ENCODE peak calls at places on chromosomes 7 and 10, in nine cellular contexts. R is MM.1S, S is mesendoderm, B is mammary epithelial cell, Q is colonic mucosa, T is mesenchymal stem cell, Y is NT2/D1, U is fibroblast of lung, F is IMR-90. P is an unnamed sample.

GRCh38 chr10:33612116-33612515 is 277.6 kb upstream of the NRP1 start:
- DNase-seq in R (no peak), S (no peak), B (peak; percentile 79), Q (no peak), T (no peak), Y (no peak), U (peak; percentile 18), F (peak; percentile 1), P (no peak)

GRCh38 chr7:67890316-67890715 is 893.7 kb downstream of the TYW1 start:
- DNase-seq in R (no peak), S (no peak), B (no peak), Q (no peak), T (no peak), Y (no peak), U (no peak), F (no peak), P (no peak)

GRCh38 chr7:44398953-44399574 is 73.7 kb upstream of the CAMK2B start:
- DNase-seq in R (no peak), S (no peak), B (no peak), Q (no peak), T (no peak), Y (no peak), U (peak; percentile 46), F (peak; percentile 59), P (no peak)

GRCh38 chr7:22660732-22661131 is 66.3 kb upstream of the IL6 start:
- DNase-seq in R (no peak), S (peak; percentile 66), B (no peak), Q (no peak), T (no peak), Y (peak; percentile 55), U (no peak), F (no peak), P (peak; percentile 73)

GRCh38 chr10:84267503-84268126 is 22.8 kb downstream of the RGR start:
- DNase-seq in R (no peak), S (peak; percentile 78), B (peak; percentile 49), Q (peak; percentile 77), T (peak; percentile 44), Y (no peak), U (peak; percentile 51), F (peak; percentile 67), P (peak; percentile 91)

GRCh38 chr7:69588773-69589172 is 9.5 kb upstream of the AUTS2 start:
- DNase-seq in R (no peak), S (peak; percentile 26), B (no peak), Q (no peak), T (no peak), Y (no peak), U (no peak), F (no peak), P (no peak)

GRCh38 chr7:106870983-106871410 is 5.9 kb downstream of the PIK3CG start:
- DNase-seq in R (peak; percentile 94), S (no peak), B (no peak), Q (no peak), T (peak; percentile 71), Y (no peak), U (peak; percentile 5), F (peak; percentile 49), P (no peak)

GRCh38 chr10:14723052-14723689 is 51.5 kb downstream of the FAM107B start:
- DNase-seq in R (no peak), S (no peak), B (no peak), Q (no peak), T (no peak), Y (no peak), U (no peak), F (no peak), P (no peak)

GRCh38 chr7:134737561-134738353 is 41.7 kb upstream of the CALD1 start:
- DNase-seq in R (no peak), S (no peak), B (peak; percentile 89), Q (no peak), T (peak; percentile 94), Y (no peak), U (peak; percentile 38), F (peak; percentile 83), P (peak; percentile 16)

GRCh38 chr10:51956822-51957221 is 257.4 kb upstream of the CSTF2T start:
- DNase-seq in R (no peak), S (no peak), B (no peak), Q (no peak), T (no peak), Y (no peak), U (no peak), F (no peak), P (no peak)

GRCh38 chr7:97871659-97872024 is 566 bp downstream of the ASNS start:
- DNase-seq in R (no peak), S (peak; percentile 65), B (no peak), Q (no peak), T (no peak), Y (no peak), U (no peak), F (no peak), P (no peak)

GRCh38 chr7:112383671-112384417 is 66.4 kb upstream of the IFRD1 start:
- DNase-seq in R (peak; percentile 35), S (peak; percentile 61), B (no peak), Q (no peak), T (no peak), Y (no peak), U (peak; percentile 26), F (no peak), P (no peak)

GRCh38 chr10:78448470-78448869 is 414.8 kb downstream of the RPS24 start:
- DNase-seq in R (no peak), S (no peak), B (no peak), Q (no peak), T (no peak), Y (no peak), U (no peak), F (no peak), P (no peak)

GRCh38 chr7:106982415-106982814 is 62.1 kb upstream of the PRKAR2B start:
- DNase-seq in R (no peak), S (no peak), B (no peak), Q (no peak), T (no peak), Y (no peak), U (no peak), F (peak; percentile 7), P (no peak)

GRCh38 chr7:44568771-44569560 is 4.7 kb downstream of the DDX56 start:
- DNase-seq in R (no peak), S (no peak), B (no peak), Q (no peak), T (no peak), Y (no peak), U (no peak), F (no peak), P (peak; percentile 30)

GRCh38 chr7:78777844-78778243 is 675.6 kb downstream of the MAGI2 start:
- DNase-seq in R (no peak), S (no peak), B (peak; percentile 8), Q (no peak), T (no peak), Y (no peak), U (no peak), F (peak; percentile 47), P (no peak)

GRCh38 chr10:69106900-69107511 is 17.0 kb upstream of the VPS26A start:
- DNase-seq in R (no peak), S (no peak), B (no peak), Q (no peak), T (no peak), Y (no peak), U (no peak), F (no peak), P (no peak)

GRCh38 chr7:100013328-100013676 is 2.1 kb upstream of the ZKSCAN1 start:
- DNase-seq in R (peak; percentile 8), S (no peak), B (peak; percentile 68), Q (no peak), T (no peak), Y (no peak), U (no peak), F (no peak), P (no peak)

GRCh38 chr10:17616403-17617030 is 657 bp downstream of the HACD1 start:
- DNase-seq in R (no peak), S (peak; percentile 90), B (peak; percentile 56), Q (peak; percentile 64), T (peak; percentile 72), Y (no peak), U (peak; percentile 45), F (peak; percentile 47), P (peak; percentile 92)

GRCh38 chr7:73680501-73680900 is 2.8 kb downstream of the DNAJC30 start:
- DNase-seq in R (no peak), S (no peak), B (no peak), Q (no peak), T (no peak), Y (no peak), U (no peak), F (no peak), P (no peak)
- H3K9ac ChIP-seq in R (no peak overlapping the region), S (no peak overlapping the region), B (no peak overlapping the region), Q (no peak overlapping the region), T (peak overlapping the region; percentile 33), Y (no peak overlapping the region), U (no peak overlapping the region), F (no peak overlapping the region), P (no peak overlapping the region)

GRCh38 chr10:75683158-75683557 is 251.7 kb downstream of the LRMDA start:
- DNase-seq in R (no peak), S (no peak), B (no peak), Q (no peak), T (no peak), Y (no peak), U (peak; percentile 51), F (no peak), P (no peak)
- H3K9ac ChIP-seq in R (no peak overlapping the region), S (no peak overlapping the region), B (no peak overlapping the region), Q (no peak overlapping the region), T (no peak overlapping the region), Y (no peak overlapping the region), U (no peak overlapping the region), F (no peak overlapping the region), P (no peak overlapping the region)

GRCh38 chr7:37310322-37311080 is 138.2 kb downstream of the ELMO1 start:
- DNase-seq in R (no peak), S (no peak), B (no peak), Q (no peak), T (no peak), Y (no peak), U (no peak), F (no peak), P (no peak)
- H3K9ac ChIP-seq in R (no peak overlapping the region), S (no peak overlapping the region), B (no peak overlapping the region), Q (no peak overlapping the region), T (peak overlapping the region; percentile 50), Y (no peak overlapping the region), U (no peak overlapping the region), F (no peak overlapping the region), P (no peak overlapping the region)

GRCh38 chr7:66734006-66734405 is 6.5 kb upstream of the RABGEF1 start:
- DNase-seq in R (no peak), S (no peak), B (no peak), Q (no peak), T (no peak), Y (no peak), U (no peak), F (no peak), P (no peak)
- H3K9ac ChIP-seq in R (no peak overlapping the region), S (no peak overlapping the region), B (no peak overlapping the region), Q (no peak overlapping the region), T (no peak overlapping the region), Y (no peak overlapping the region), U (no peak overlapping the region), F (no peak overlapping the region), P (no peak overlapping the region)

GRCh38 chr10:102423372-102423968 is 2.8 kb downstream of the FBXL15 start:
- DNase-seq in R (no peak), S (no peak), B (no peak), Q (no peak), T (no peak), Y (no peak), U (no peak), F (no peak), P (no peak)
- H3K9ac ChIP-seq in R (no peak overlapping the region), S (no peak overlapping the region), B (no peak overlapping the region), Q (no peak overlapping the region), T (peak overlapping the region; percentile 73), Y (no peak overlapping the region), U (no peak overlapping the region), F (no peak overlapping the region), P (no peak overlapping the region)

P was measured in endodermal cell.